ENCODE peak calls at places on chromosome 21, in seven cellular contexts. One of them, this sample, is unnamed.

GRCh38 chr21:29904359-29905282 is 35.2 kb downstream of the GRIK1 start:
- DNase-seq in kidney glomerular epithelial cell: no peak
- DNase-seq in effector CD4-positive, alpha-beta T cell: no peak
- DNase-seq in activated T-cell treated with anti-CD3 and anti-CD28 coated beads for 48 hours: no peak
- DNase-seq in bronchial epithelial cell: peak
- DNase-seq in HFFc6: no peak
- DNase-seq in glomerular endothelial cell: no peak
- DNase-seq in this sample: peak

GRCh38 chr21:38669186-38669585 is 136.5 kb upstream of the ETS2 start:
- DNase-seq in activated T-cell treated with anti-CD3 and anti-CD28 coated beads for 48 hours: no peak
- DNase-seq in effector CD4-positive, alpha-beta T cell: no peak
- DNase-seq in HFFc6: peak
- DNase-seq in kidney glomerular epithelial cell: peak
- DNase-seq in bronchial epithelial cell: peak
- DNase-seq in glomerular endothelial cell: no peak
- DNase-seq in this sample: no peak

GRCh38 chr21:17451364-17451869 is 61.4 kb upstream of the CXADR start:
- DNase-seq in kidney glomerular epithelial cell: peak
- DNase-seq in effector CD4-positive, alpha-beta T cell: no peak
- DNase-seq in HFFc6: peak
- DNase-seq in glomerular endothelial cell: no peak
- DNase-seq in bronchial epithelial cell: peak
- DNase-seq in activated T-cell treated with anti-CD3 and anti-CD28 coated beads for 48 hours: no peak
- DNase-seq in this sample: no peak

GRCh38 chr21:34822957-34823356 is 154.2 kb downstream of the CLIC6 start:
- DNase-seq in HFFc6: peak
- DNase-seq in effector CD4-positive, alpha-beta T cell: no peak
- DNase-seq in activated T-cell treated with anti-CD3 and anti-CD28 coated beads for 48 hours: no peak
- DNase-seq in kidney glomerular epithelial cell: no peak
- DNase-seq in glomerular endothelial cell: no peak
- DNase-seq in bronchial epithelial cell: peak
- DNase-seq in this sample: no peak

GRCh38 chr21:46151989-46152938 is 3.1 kb downstream of the FTCD start:
- DNase-seq in activated T-cell treated with anti-CD3 and anti-CD28 coated beads for 48 hours: no peak
- DNase-seq in bronchial epithelial cell: no peak
- DNase-seq in effector CD4-positive, alpha-beta T cell: no peak
- DNase-seq in glomerular endothelial cell: no peak
- DNase-seq in HFFc6: no peak
- DNase-seq in kidney glomerular epithelial cell: no peak
- DNase-seq in this sample: no peak

GRCh38 chr21:31630062-31630711 is 29.3 kb upstream of the SOD1 start:
- DNase-seq in activated T-cell treated with anti-CD3 and anti-CD28 coated beads for 48 hours: no peak
- DNase-seq in effector CD4-positive, alpha-beta T cell: no peak
- DNase-seq in HFFc6: peak
- DNase-seq in bronchial epithelial cell: peak
- DNase-seq in glomerular endothelial cell: peak
- DNase-seq in kidney glomerular epithelial cell: peak
- DNase-seq in this sample: no peak

GRCh38 chr21:41885341-41886024 is 6.3 kb upstream of the PRDM15 start:
- DNase-seq in kidney glomerular epithelial cell: no peak
- DNase-seq in HFFc6: no peak
- DNase-seq in glomerular endothelial cell: no peak
- DNase-seq in effector CD4-positive, alpha-beta T cell: no peak
- DNase-seq in activated T-cell treated with anti-CD3 and anti-CD28 coated beads for 48 hours: no peak
- DNase-seq in bronchial epithelial cell: no peak
- DNase-seq in this sample: no peak

GRCh38 chr21:41011968-41012367 is 156.0 kb upstream of the BACE2 start:
- DNase-seq in kidney glomerular epithelial cell: no peak
- DNase-seq in bronchial epithelial cell: no peak
- DNase-seq in effector CD4-positive, alpha-beta T cell: no peak
- DNase-seq in activated T-cell treated with anti-CD3 and anti-CD28 coated beads for 48 hours: no peak
- DNase-seq in HFFc6: no peak
- DNase-seq in glomerular endothelial cell: no peak
- DNase-seq in this sample: no peak

GRCh38 chr21:32190491-32191144 is 88.2 kb downstream of the MIS18A start:
- DNase-seq in bronchial epithelial cell: no peak
- DNase-seq in kidney glomerular epithelial cell: no peak
- DNase-seq in effector CD4-positive, alpha-beta T cell: no peak
- DNase-seq in activated T-cell treated with anti-CD3 and anti-CD28 coated beads for 48 hours: no peak
- DNase-seq in glomerular endothelial cell: no peak
- DNase-seq in HFFc6: no peak
- DNase-seq in this sample: no peak

GRCh38 chr21:33230518-33231324 is 983 bp downstream of the IFNAR2 start:
- DNase-seq in glomerular endothelial cell: no peak
- DNase-seq in kidney glomerular epithelial cell: peak
- DNase-seq in bronchial epithelial cell: peak
- DNase-seq in activated T-cell treated with anti-CD3 and anti-CD28 coated beads for 48 hours: no peak
- DNase-seq in HFFc6: peak
- DNase-seq in effector CD4-positive, alpha-beta T cell: no peak
- DNase-seq in this sample: no peak

GRCh38 chr21:45644041-45644906 is 749 bp downstream of the PCBP3 start:
- DNase-seq in glomerular endothelial cell: no peak
- DNase-seq in activated T-cell treated with anti-CD3 and anti-CD28 coated beads for 48 hours: peak
- DNase-seq in HFFc6: no peak
- DNase-seq in effector CD4-positive, alpha-beta T cell: no peak
- DNase-seq in kidney glomerular epithelial cell: no peak
- DNase-seq in bronchial epithelial cell: no peak
- DNase-seq in this sample: no peak

GRCh38 chr21:18369115-18369514 is 34.5 kb downstream of the TMPRSS15 start:
- DNase-seq in effector CD4-positive, alpha-beta T cell: no peak
- DNase-seq in activated T-cell treated with anti-CD3 and anti-CD28 coated beads for 48 hours: no peak
- DNase-seq in HFFc6: no peak
- DNase-seq in kidney glomerular epithelial cell: peak
- DNase-seq in glomerular endothelial cell: no peak
- DNase-seq in bronchial epithelial cell: no peak
- DNase-seq in this sample: peak

GRCh38 chr21:26210614-26211013 is 40.0 kb upstream of the APP start:
- DNase-seq in kidney glomerular epithelial cell: no peak
- DNase-seq in HFFc6: no peak
- DNase-seq in effector CD4-positive, alpha-beta T cell: no peak
- DNase-seq in activated T-cell treated with anti-CD3 and anti-CD28 coated beads for 48 hours: no peak
- DNase-seq in glomerular endothelial cell: no peak
- DNase-seq in bronchial epithelial cell: peak
- DNase-seq in this sample: no peak

GRCh38 chr21:33856893-33857527 is 58.6 kb downstream of the ATP5PO start:
- DNase-seq in activated T-cell treated with anti-CD3 and anti-CD28 coated beads for 48 hours: no peak
- DNase-seq in bronchial epithelial cell: no peak
- DNase-seq in effector CD4-positive, alpha-beta T cell: no peak
- DNase-seq in kidney glomerular epithelial cell: no peak
- DNase-seq in HFFc6: no peak
- DNase-seq in glomerular endothelial cell: no peak
- DNase-seq in this sample: no peak

GRCh38 chr21:24852610-24853195 is 754.6 kb downstream of the MRPL39 start:
- DNase-seq in effector CD4-positive, alpha-beta T cell: no peak
- DNase-seq in glomerular endothelial cell: no peak
- DNase-seq in activated T-cell treated with anti-CD3 and anti-CD28 coated beads for 48 hours: no peak
- DNase-seq in bronchial epithelial cell: no peak
- DNase-seq in kidney glomerular epithelial cell: no peak
- DNase-seq in HFFc6: no peak
- DNase-seq in this sample: no peak

GRCh38 chr21:42214081-42214750 is 4.7 kb upstream of the ABCG1 start:
- DNase-seq in effector CD4-positive, alpha-beta T cell: no peak
- DNase-seq in glomerular endothelial cell: no peak
- DNase-seq in HFFc6: no peak
- DNase-seq in activated T-cell treated with anti-CD3 and anti-CD28 coated beads for 48 hours: no peak
- DNase-seq in bronchial epithelial cell: no peak
- DNase-seq in kidney glomerular epithelial cell: no peak
- DNase-seq in this sample: no peak

GRCh38 chr21:35614412-35614901 is 445.9 kb downstream of the SETD4 start:
- DNase-seq in kidney glomerular epithelial cell: peak
- DNase-seq in effector CD4-positive, alpha-beta T cell: no peak
- DNase-seq in bronchial epithelial cell: peak
- DNase-seq in glomerular endothelial cell: no peak
- DNase-seq in HFFc6: peak
- DNase-seq in activated T-cell treated with anti-CD3 and anti-CD28 coated beads for 48 hours: no peak
- DNase-seq in this sample: no peak

GRCh38 chr21:21165063-21165645 is 166.9 kb downstream of the NCAM2 start:
- DNase-seq in glomerular endothelial cell: no peak
- DNase-seq in effector CD4-positive, alpha-beta T cell: no peak
- DNase-seq in activated T-cell treated with anti-CD3 and anti-CD28 coated beads for 48 hours: no peak
- DNase-seq in kidney glomerular epithelial cell: no peak
- DNase-seq in HFFc6: peak
- DNase-seq in bronchial epithelial cell: no peak
- DNase-seq in this sample: no peak

GRCh38 chr21:26686705-26687104 is 113.6 kb upstream of the CYYR1 start:
- DNase-seq in glomerular endothelial cell: no peak
- DNase-seq in effector CD4-positive, alpha-beta T cell: no peak
- DNase-seq in HFFc6: no peak
- DNase-seq in bronchial epithelial cell: no peak
- DNase-seq in kidney glomerular epithelial cell: no peak
- DNase-seq in activated T-cell treated with anti-CD3 and anti-CD28 coated beads for 48 hours: no peak
- DNase-seq in this sample: no peak

GRCh38 chr21:33684923-33685560 is 42.7 kb downstream of the ITSN1 start:
- DNase-seq in effector CD4-positive, alpha-beta T cell: no peak
- DNase-seq in kidney glomerular epithelial cell: no peak
- DNase-seq in HFFc6: no peak
- DNase-seq in activated T-cell treated with anti-CD3 and anti-CD28 coated beads for 48 hours: no peak
- DNase-seq in glomerular endothelial cell: peak
- DNase-seq in bronchial epithelial cell: peak
- DNase-seq in this sample: no peak

GRCh38 chr21:39388038-39388810 is 39.3 kb upstream of the HMGN1 start:
- DNase-seq in glomerular endothelial cell: no peak
- DNase-seq in kidney glomerular epithelial cell: peak
- DNase-seq in HFFc6: peak
- DNase-seq in activated T-cell treated with anti-CD3 and anti-CD28 coated beads for 48 hours: peak
- DNase-seq in bronchial epithelial cell: peak
- DNase-seq in effector CD4-positive, alpha-beta T cell: peak
- DNase-seq in this sample: no peak

GRCh38 chr21:27258756-27259429 is 292.0 kb upstream of the ADAMTS5 start:
- DNase-seq in glomerular endothelial cell: no peak
- DNase-seq in effector CD4-positive, alpha-beta T cell: no peak
- DNase-seq in bronchial epithelial cell: no peak
- DNase-seq in kidney glomerular epithelial cell: no peak
- DNase-seq in activated T-cell treated with anti-CD3 and anti-CD28 coated beads for 48 hours: no peak
- DNase-seq in HFFc6: no peak
- DNase-seq in this sample: no peak

GRCh38 chr21:44489962-44490361 is 34.7 kb downstream of the LRRC3 start:
- DNase-seq in glomerular endothelial cell: no peak
- DNase-seq in effector CD4-positive, alpha-beta T cell: no peak
- DNase-seq in activated T-cell treated with anti-CD3 and anti-CD28 coated beads for 48 hours: no peak
- DNase-seq in HFFc6: no peak
- DNase-seq in kidney glomerular epithelial cell: no peak
- DNase-seq in bronchial epithelial cell: no peak
- DNase-seq in this sample: no peak

GRCh38 chr21:29181799-29182470 is 51.5 kb downstream of the MAP3K7CL start:
- DNase-seq in activated T-cell treated with anti-CD3 and anti-CD28 coated beads for 48 hours: no peak
- DNase-seq in effector CD4-positive, alpha-beta T cell: no peak
- DNase-seq in kidney glomerular epithelial cell: peak
- DNase-seq in bronchial epithelial cell: peak
- DNase-seq in HFFc6: peak
- DNase-seq in glomerular endothelial cell: peak
- DNase-seq in this sample: no peak

GRCh38 chr21:41851090-41851790 is 27.9 kb downstream of the PRDM15 start:
- DNase-seq in activated T-cell treated with anti-CD3 and anti-CD28 coated beads for 48 hours: no peak
- DNase-seq in glomerular endothelial cell: no peak
- DNase-seq in bronchial epithelial cell: no peak
- DNase-seq in effector CD4-positive, alpha-beta T cell: no peak
- DNase-seq in kidney glomerular epithelial cell: no peak
- DNase-seq in HFFc6: no peak
- DNase-seq in this sample: no peak